ENCODE peak calls at places on chromosomes 2 and 18, in four cellular contexts. L is IMR-90; W is OCI-LY7; G is naive thymus-derived CD4-positive, alpha-beta T cell. S is an unnamed sample. For H3K4me1 and H3K36me3, the result is how much of the 10 kb centered on the place peaks cover.

GRCh38 chr2:67856866-67857265 is 205.9 kb downstream of the C1D start:
- DNase-seq in L (no peak), W (no peak), G (no peak), S (no peak)

GRCh38 chr18:3498705-3499451 is 48.9 kb downstream of the TGIF1 start:
- DNase-seq in W (peak), G (peak), L (peak), S (no peak)

GRCh38 chr2:12935726-12936125 is 219.0 kb downstream of the TRIB2 start:
- DNase-seq in G (no peak), W (no peak), L (no peak), S (no peak)

GRCh38 chr2:172554352-172555271 is 1.3 kb upstream of the PDK1 start:
- DNase-seq in G (no peak), W (peak), L (no peak), S (peak)

GRCh38 chr2:229719926-229720652 is 5.7 kb upstream of the DNER start:
- DNase-seq in L (peak), G (no peak), W (no peak), S (no peak)

GRCh38 chr2:172082105-172082943 is 3.0 kb upstream of the DLX1 start:
- DNase-seq in W (no peak), L (no peak), G (peak), S (no peak)

GRCh38 chr18:79588131-79588635 is 91.4 kb upstream of the CTDP1 start:
- DNase-seq in W (no peak), L (no peak), G (no peak), S (no peak)

GRCh38 chr2:202269585-202269984 is 4.0 kb downstream of the NOP58 start:
- DNase-seq in L (no peak), G (no peak), W (peak), S (peak)

GRCh38 chr18:59084286-59084779 is 55.4 kb upstream of the SEC11C start:
- DNase-seq in G (peak), W (peak), L (peak), S (peak)

GRCh38 chr2:80058562-80058961 is 246.0 kb downstream of the LRRTM1 start:
- DNase-seq in L (no peak), W (no peak), G (no peak), S (no peak)

GRCh38 chr18:40016405-40016804 is 1938.6 kb upstream of the PIK3C3 start:
- DNase-seq in L (no peak), G (no peak), W (no peak), S (no peak)

GRCh38 chr18:40017026-40017425 is 1938.0 kb upstream of the PIK3C3 start:
- DNase-seq in G (no peak), L (no peak), W (no peak), S (no peak)

GRCh38 chr18:40019797-40020392 is 1935.1 kb upstream of the PIK3C3 start:
- DNase-seq in L (no peak), G (no peak), W (no peak), S (no peak)
- H3K4me1 ChIP-seq in L (under half), G (under half), W (under half), S (under half)

GRCh38 chr2:9656270-9656766 is 25.5 kb upstream of the YWHAQ start:
- DNase-seq in G (no peak), W (no peak), L (peak), S (peak)
- H3K27ac ChIP-seq in G (no peak), W (no peak), L (peak), S (no peak)

DNA sequence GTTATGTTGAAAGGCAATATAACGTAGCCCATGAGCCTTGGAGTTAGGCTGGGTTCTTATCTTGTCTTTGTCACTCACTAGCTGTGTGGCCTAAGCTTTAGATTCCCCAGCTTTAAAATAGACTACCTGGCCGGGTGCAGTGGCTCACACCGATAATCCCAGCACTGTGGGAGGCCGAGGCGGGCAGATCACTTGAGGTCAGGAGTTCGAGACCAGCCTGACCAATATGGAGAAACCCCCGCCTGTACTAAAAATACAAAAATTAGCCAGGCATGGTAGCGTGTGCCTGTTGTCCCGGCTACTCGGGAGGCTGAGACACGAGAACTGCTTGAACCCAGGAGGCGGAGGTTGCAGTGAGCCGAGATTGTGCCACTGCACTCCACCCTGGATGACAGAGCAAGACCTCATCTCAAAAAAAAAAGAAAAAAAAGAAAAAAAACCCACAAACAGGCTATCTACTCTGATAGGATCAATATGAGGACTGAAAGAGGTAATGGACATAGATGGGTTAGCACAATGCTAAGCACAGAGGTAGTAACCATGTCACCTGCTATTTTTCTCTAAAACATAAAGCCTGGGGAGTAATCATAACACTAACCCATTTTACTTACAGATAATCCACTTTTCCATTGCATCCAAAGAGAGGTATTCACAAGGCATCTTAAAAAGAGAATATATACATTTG is 43.9 kb downstream of the NCKAP1 start:
- DNase-seq in W (no peak), L (no peak), G (no peak), S (no peak)
- H3K36me3 ChIP-seq in W (under half), L (under half), G (under half), S (under half)

DNA sequence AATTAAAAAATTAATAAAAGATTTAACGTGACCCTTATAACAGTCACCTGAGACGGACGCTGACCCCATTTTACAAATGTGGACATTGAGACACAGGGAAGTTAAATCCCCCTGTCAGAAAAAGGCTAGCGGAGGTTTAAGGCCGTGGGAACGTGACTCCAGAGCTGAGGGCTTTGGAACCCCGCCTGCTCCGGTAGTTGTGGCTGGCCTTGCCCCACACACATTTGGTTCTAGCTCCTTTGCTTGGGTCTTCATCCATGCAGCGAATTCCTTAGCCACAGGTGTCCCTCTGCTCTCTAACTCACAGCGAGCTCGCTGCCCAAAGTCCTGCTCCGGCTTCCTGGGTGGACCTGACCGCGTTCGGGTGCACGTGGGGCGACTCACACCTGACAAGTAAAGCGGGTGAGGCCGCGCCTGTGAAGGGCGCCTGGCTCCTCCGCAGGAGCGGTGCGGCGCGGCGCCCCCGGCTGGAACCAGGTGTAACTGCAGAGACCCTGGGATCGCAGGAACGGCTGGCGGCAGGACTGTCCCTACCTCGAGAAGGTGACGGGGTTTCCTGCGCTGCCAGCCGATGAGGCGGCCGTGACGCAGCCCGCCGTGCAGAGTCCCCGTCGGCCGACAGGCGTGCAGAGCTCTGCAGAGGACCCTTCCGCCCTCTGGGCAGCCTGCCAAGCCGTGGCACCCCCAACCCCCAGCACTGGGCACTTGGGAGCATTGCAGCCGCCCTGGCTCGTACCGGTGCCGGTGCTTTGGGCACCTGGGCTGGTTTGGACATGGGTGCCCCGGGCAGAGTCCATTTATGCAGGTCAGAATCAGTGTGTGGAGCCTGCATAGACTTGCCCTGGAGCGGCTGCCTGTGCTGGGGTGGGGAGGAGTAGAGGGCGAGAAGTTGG is 2.4 kb upstream of the PROC start:
- DNase-seq in G (peak), L (no peak), W (peak), S (peak)
- H3K4me1 ChIP-seq in G (under half), L (under half), W (under half), S (under half)

GRCh38 chr2:3345621-3346020 is 32.0 kb downstream of the EIPR1 start:
- DNase-seq in L (no peak), G (no peak), W (no peak), S (no peak)

GRCh38 chr2:3344897-3345296 is 32.7 kb downstream of the EIPR1 start:
- DNase-seq in L (no peak), W (no peak), G (no peak), S (no peak)

GRCh38 chr2:3342324-3342723 is 35.3 kb downstream of the EIPR1 start:
- DNase-seq in G (no peak), L (no peak), W (no peak), S (no peak)

GRCh38 chr2:3341336-3341735 is 36.3 kb downstream of the EIPR1 start:
- DNase-seq in W (no peak), G (no peak), L (no peak), S (no peak)

DNA sequence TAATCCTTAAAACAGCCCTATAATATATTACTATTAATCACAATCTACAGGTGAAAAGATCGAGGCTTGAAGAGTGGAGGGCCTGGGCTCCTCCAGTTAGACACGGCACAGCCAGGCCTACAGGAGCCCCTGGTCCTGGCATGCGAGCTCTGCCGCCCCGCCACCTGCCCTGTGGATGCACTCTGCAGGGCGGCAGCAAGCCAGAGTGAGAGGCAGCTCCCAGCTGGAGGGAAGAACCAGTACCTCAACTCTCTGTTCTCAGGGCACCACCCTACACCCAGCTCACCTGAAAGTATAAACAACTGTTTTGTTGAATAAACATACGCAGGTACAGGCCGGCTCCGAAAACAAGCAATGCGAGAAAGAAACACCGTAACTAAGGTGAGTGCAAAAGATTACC is 34.6 kb downstream of the EIPR1 start:
- DNase-seq in L (no peak), W (no peak), G (no peak), S (no peak)
- H3K27ac ChIP-seq in L (no peak), W (no peak), G (no peak), S (no peak)